ENCODE peak calls at places on chromosomes 2 and 18, in eight cellular contexts. P is left lung, Z is cardiac muscle cell, E is ovary, G is suprapubic skin, R is lower lobe of right lung, M is prostate gland, V is heart left ventricle. F is an unnamed sample. For H3K4me1, the result is how much of the 10 kb centered on the place peaks cover.

GRCh38 chr2:191811807-191812602 is 34.9 kb downstream of the CAVIN2 start:
- DNase-seq in P (peak), Z (peak), E (peak), G (no peak), R (no peak), M (peak), V (no peak), F (no peak)

GRCh38 chr2:18911416-18911815 is 322.0 kb upstream of the NT5C1B start:
- DNase-seq in P (no peak), Z (no peak), E (no peak), G (no peak), R (no peak), M (no peak), V (no peak), F (no peak)

GRCh38 chr2:143489135-143489534 is 359.9 kb downstream of the ARHGAP15 start:
- DNase-seq in P (no peak), Z (peak), E (no peak), G (no peak), R (no peak), M (no peak), V (no peak), F (no peak)

GRCh38 chr18:54388203-54389142 is 30.8 kb downstream of the C18orf54 start:
- DNase-seq in P (peak), Z (peak), E (no peak), G (no peak), R (no peak), M (no peak), V (no peak), F (peak)

GRCh38 chr2:143034292-143035074 is 94.7 kb upstream of the ARHGAP15 start:
- DNase-seq in P (no peak), Z (peak), E (peak), G (no peak), R (no peak), M (peak), V (no peak), F (no peak)

GRCh38 chr2:121184248-121184862 is 100.6 kb downstream of the TFCP2L1 start:
- DNase-seq in P (no peak), Z (no peak), E (no peak), G (peak), R (no peak), M (no peak), V (no peak), F (no peak)

GRCh38 chr2:107588960-107589542 is 237.6 kb upstream of the RGPD4 start:
- DNase-seq in P (no peak), Z (no peak), E (no peak), G (no peak), R (no peak), M (no peak), V (no peak), F (no peak)

GRCh38 chr18:28002841-28003240 is 174.1 kb downstream of the CDH2 start:
- DNase-seq in P (no peak), Z (no peak), E (no peak), G (no peak), R (no peak), M (no peak), V (no peak), F (no peak)

GRCh38 chr18:56532176-56532840 is 106.1 kb downstream of the TXNL1 start:
- DNase-seq in P (no peak), Z (peak), E (no peak), G (no peak), R (no peak), M (no peak), V (no peak), F (no peak)

GRCh38 chr2:130807659-130808385 is 28.9 kb upstream of the ARHGEF4 start:
- DNase-seq in P (no peak), Z (no peak), E (no peak), G (no peak), R (no peak), M (peak), V (peak), F (peak)

GRCh38 chr18:63520053-63520452 is 22.1 kb upstream of the SERPINB12 start:
- DNase-seq in P (no peak), Z (no peak), E (no peak), G (no peak), R (no peak), M (no peak), V (no peak), F (no peak)

GRCh38 chr2:197804758-197805597 is 585 bp downstream of the PLCL1 start:
- DNase-seq in P (peak), Z (peak), E (peak), G (peak), R (peak), M (no peak), V (peak), F (peak)

GRCh38 chr2:122329266-122329665 is 573.8 kb downstream of the TSN start:
- DNase-seq in P (no peak), Z (no peak), E (no peak), G (no peak), R (no peak), M (no peak), V (no peak), F (no peak)

GRCh38 chr2:183872131-183872530 is 726.2 kb upstream of the ZNF804A start:
- DNase-seq in P (no peak), Z (no peak), E (no peak), G (no peak), R (no peak), M (no peak), V (no peak), F (no peak)

GRCh38 chr2:27051902-27052645 is 606 bp downstream of the AGBL5 start:
- DNase-seq in P (peak), Z (no peak), E (no peak), G (no peak), R (peak), M (peak), V (peak), F (no peak)

GRCh38 chr2:17822452-17823117 is 6.3 kb downstream of the MSGN1 start:
- DNase-seq in P (no peak), Z (no peak), E (no peak), G (no peak), R (no peak), M (no peak), V (no peak), F (no peak)

GRCh38 chr18:67290421-67290820 is 226.1 kb downstream of the DSEL start:
- DNase-seq in P (no peak), Z (no peak), E (no peak), G (no peak), R (no peak), M (no peak), V (no peak), F (no peak)

GRCh38 chr2:56287974-56288373 is 104.2 kb downstream of the CCDC85A start:
- DNase-seq in P (no peak), Z (peak), E (no peak), G (no peak), R (no peak), M (no peak), V (no peak), F (no peak)

GRCh38 chr2:201879986-201880385 is 73.6 kb downstream of the CDK15 start:
- DNase-seq in P (no peak), Z (no peak), E (no peak), G (peak), R (no peak), M (no peak), V (no peak), F (no peak)

GRCh38 chr2:167833294-167833693 is 414.1 kb downstream of the STK39 start:
- DNase-seq in P (no peak), Z (no peak), E (no peak), G (no peak), R (no peak), M (no peak), V (no peak), F (no peak)

GRCh38 chr2:145228506-145228905 is 708.6 kb upstream of the ZEB2 start:
- DNase-seq in P (no peak), Z (peak), E (no peak), G (no peak), R (no peak), M (no peak), V (no peak), F (no peak)

GRCh38 chr18:74233933-74234325 is 57.8 kb downstream of the CYB5A start:
- DNase-seq in P (no peak), Z (no peak), E (no peak), G (no peak), R (no peak), M (no peak), V (no peak), F (no peak)

GRCh38 chr2:45237850-45238542 is 228.7 kb upstream of the SIX2 start:
- DNase-seq in P (no peak), Z (peak), E (no peak), G (no peak), R (no peak), M (no peak), V (no peak), F (peak)

GRCh38 chr2:135638825-135639224 is 102.8 kb upstream of the UBXN4 start:
- DNase-seq in P (no peak), Z (no peak), E (no peak), G (no peak), R (no peak), M (no peak), V (no peak), F (no peak)

GRCh38 chr2:239629936-239630617 is 229.3 kb upstream of the HDAC4 start:
- DNase-seq in P (no peak), Z (peak), E (no peak), G (no peak), R (no peak), M (no peak), V (no peak), F (no peak)

GRCh38 chr18:54878662-54879058 is 50.4 kb downstream of the RAB27B start:
- DNase-seq in P (no peak), Z (no peak), E (no peak), G (no peak), R (no peak), M (no peak), V (no peak), F (no peak)

GRCh38 chr2:148645925-148646559 is 1.5 kb downstream of the EPC2 start:
- DNase-seq in P (no peak), Z (peak), E (no peak), G (no peak), R (no peak), M (peak), V (no peak), F (no peak)

GRCh38 chr2:173357351-173357750 is 2.7 kb downstream of the CDCA7 start:
- DNase-seq in P (no peak), Z (no peak), E (no peak), G (no peak), R (no peak), M (no peak), V (no peak), F (no peak)
- H3K27ac ChIP-seq in P (no peak), Z (peak), E (no peak), G (no peak), R (no peak), M (no peak), V (no peak), F (no peak)

DNA sequence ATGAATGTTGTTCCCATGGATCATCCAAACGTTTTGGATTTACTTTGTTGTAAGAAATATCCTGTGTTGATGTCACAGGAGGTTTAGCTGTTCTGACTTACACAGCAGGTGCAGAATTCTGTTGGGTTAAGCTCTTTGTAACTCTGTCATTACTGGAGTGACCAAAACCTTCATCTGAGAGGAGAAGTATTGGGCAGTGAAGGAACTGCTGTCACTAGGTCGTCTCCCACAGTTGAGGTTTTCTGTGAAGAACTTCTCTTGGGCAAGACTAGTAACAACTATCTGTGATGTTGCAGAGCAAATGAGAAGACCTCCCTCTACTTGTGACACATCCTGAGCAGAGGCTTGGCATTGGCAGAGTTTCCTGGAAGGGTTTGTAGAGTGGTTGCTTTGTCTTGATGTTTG is 2.9 kb downstream of the SPTBN1 start:
- DNase-seq in P (no peak), Z (peak), E (no peak), G (no peak), R (no peak), M (no peak), V (no peak), F (no peak)
- H3K4me1 ChIP-seq in P (half or more), Z (under half), E (under half), G (half or more), R (half or more), M (under half), V (under half), F (under half)

GRCh38 chr18:69956037-69956436 is 8.4 kb upstream of the CD226 start:
- DNase-seq in P (no peak), Z (no peak), E (no peak), G (no peak), R (no peak), M (no peak), V (no peak), F (no peak)
- H3K4me3 ChIP-seq in P (no peak), Z (no peak), E (no peak), G (no peak), R (peak), M (no peak), V (no peak), F (no peak)

DNA sequence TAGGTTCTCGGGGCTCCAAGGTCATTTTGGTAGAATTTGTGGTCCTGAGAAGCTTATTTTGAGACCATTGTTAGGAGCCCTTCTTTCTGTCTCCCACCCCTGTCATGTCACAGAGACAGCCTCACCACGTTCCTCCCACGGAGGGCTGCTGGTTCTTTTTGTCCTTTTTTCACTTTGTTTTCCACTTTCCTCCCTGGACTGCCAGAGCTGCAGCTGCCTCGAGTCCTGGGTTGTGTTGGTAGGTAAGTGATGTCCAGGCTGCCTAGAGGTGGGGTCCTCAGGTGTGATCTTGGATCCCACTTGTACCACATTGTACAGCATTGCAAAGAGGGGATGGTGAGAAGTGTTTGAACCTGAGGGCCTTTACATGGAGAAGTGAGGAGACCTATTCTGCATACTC is 130.2 kb upstream of the EML6 start:
- DNase-seq in P (no peak), Z (no peak), E (no peak), G (no peak), R (no peak), M (no peak), V (no peak), F (no peak)
- H3K27ac ChIP-seq in P (no peak), Z (no peak), E (no peak), G (no peak), R (no peak), M (no peak), V (no peak), F (no peak)

GRCh38 chr2:147416099-147416498 is 428.7 kb upstream of the ACVR2A start:
- DNase-seq in P (no peak), Z (no peak), E (no peak), G (no peak), R (no peak), M (no peak), V (no peak), F (no peak)
- H3K4me1 ChIP-seq in P (under half), Z (under half), E (under half), G (under half), R (under half), M (under half), V (under half), F (under half)

DNA sequence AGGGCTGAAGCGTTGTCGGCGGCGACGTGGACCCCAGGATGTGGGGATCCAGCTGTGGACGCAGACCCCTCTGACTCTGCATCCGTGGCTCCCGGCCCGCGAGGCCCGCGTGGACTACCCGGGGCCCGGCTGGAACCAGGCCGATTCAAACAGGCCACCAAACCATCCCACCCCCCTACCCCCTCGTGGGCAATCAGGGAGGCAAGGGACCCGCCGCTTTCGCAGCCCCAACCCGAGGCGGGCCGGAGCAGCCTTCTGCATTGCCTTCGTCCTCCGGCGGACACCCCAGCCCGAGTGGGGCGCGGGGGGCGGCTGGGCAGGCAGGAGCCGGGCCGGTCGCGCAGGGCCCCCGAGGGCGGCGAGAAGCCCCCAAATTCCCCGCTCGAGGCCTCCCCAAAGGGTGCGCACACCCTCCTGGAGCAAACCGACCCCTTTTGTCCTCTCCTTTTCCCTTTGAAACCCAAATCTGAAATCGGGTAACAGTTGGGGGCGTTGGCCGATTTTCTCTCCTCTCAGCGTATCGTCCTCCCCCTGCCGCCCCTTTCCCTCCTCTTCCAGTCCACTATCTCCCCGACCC is 7.3 kb downstream of the SP9 start:
- DNase-seq in P (no peak), Z (no peak), E (no peak), G (no peak), R (no peak), M (no peak), V (peak), F (no peak)
- H3K4me3 ChIP-seq in P (no peak), Z (peak), E (no peak), G (peak), R (no peak), M (no peak), V (no peak), F (peak)

DNA sequence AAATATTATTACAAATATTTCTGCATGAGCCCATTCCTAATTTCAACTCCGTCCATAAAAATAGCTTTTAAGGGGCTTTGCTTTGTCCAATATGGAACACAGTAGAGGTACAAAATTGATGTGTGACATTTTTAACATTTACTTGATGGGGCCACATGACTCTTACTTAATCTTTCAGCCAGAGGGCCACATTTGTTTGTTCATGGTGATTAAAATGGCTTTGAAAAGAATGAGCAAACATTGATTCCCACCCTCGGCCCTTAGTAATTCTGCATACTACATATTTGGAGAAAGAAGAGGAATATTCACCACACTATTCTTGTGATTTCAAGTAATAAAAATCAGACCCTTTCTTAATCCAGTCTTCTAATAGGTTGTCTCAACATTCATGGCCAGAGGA is 17.5 kb downstream of the ARPC2 start:
- DNase-seq in P (no peak), Z (no peak), E (no peak), G (no peak), R (no peak), M (no peak), V (no peak), F (no peak)
- H3K27ac ChIP-seq in P (no peak), Z (no peak), E (no peak), G (no peak), R (no peak), M (no peak), V (no peak), F (no peak)

GRCh38 chr2:224925066-224925821 is 117.0 kb downstream of the DOCK10 start:
- DNase-seq in P (no peak), Z (no peak), E (no peak), G (no peak), R (no peak), M (no peak), V (no peak), F (no peak)

GRCh38 chr2:224919472-224920110 is 122.7 kb downstream of the DOCK10 start:
- DNase-seq in P (no peak), Z (no peak), E (no peak), G (no peak), R (no peak), M (no peak), V (no peak), F (no peak)

GRCh38 chr2:224925822-224926124 is 116.5 kb downstream of the DOCK10 start:
- DNase-seq in P (no peak), Z (no peak), E (no peak), G (no peak), R (no peak), M (no peak), V (no peak), F (no peak)

GRCh38 chr2:224918626-224919471 is 123.4 kb downstream of the DOCK10 start:
- DNase-seq in P (no peak), Z (no peak), E (no peak), G (no peak), R (no peak), M (no peak), V (no peak), F (no peak)

GRCh38 chr2:224922142-224922727 is 120.0 kb downstream of the DOCK10 start:
- DNase-seq in P (no peak), Z (peak), E (no peak), G (no peak), R (no peak), M (no peak), V (no peak), F (no peak)
- H3K4me1 ChIP-seq in P (half or more), Z (under half), E (under half), G (under half), R (under half), M (under half), V (under half), F (under half)